ENCODE peak calls at places on chromosomes 5 and 9, in ten cellular contexts. One of them, this sample, is unnamed.

GRCh38 chr9:132978451-132979087 is at the start of gene GFI1B:
- DNase-seq in cardiac muscle cell: no peak
- DNase-seq in tibial nerve: no peak
- DNase-seq in left lung: no peak
- DNase-seq in tibial artery: no peak
- DNase-seq in neural progenitor cell: no peak
- DNase-seq in AG04450: no peak
- DNase-seq in prostate gland: no peak
- DNase-seq in CD8-positive, alpha-beta T cell: no peak
- DNase-seq in transverse colon: no peak
- DNase-seq in this sample: no peak

GRCh38 chr5:132500931-132501628 is 10.5 kb upstream of the IRF1 start:
- DNase-seq in transverse colon: peak
- DNase-seq in prostate gland: peak
- DNase-seq in tibial nerve: no peak
- DNase-seq in left lung: peak
- DNase-seq in CD8-positive, alpha-beta T cell: peak
- DNase-seq in neural progenitor cell: peak
- DNase-seq in tibial artery: no peak
- DNase-seq in cardiac muscle cell: peak
- DNase-seq in AG04450: no peak
- DNase-seq in this sample: no peak

GRCh38 chr9:37104183-37104889 is 16.0 kb upstream of the ZCCHC7 start:
- DNase-seq in tibial artery: no peak
- DNase-seq in CD8-positive, alpha-beta T cell: no peak
- DNase-seq in tibial nerve: no peak
- DNase-seq in left lung: no peak
- DNase-seq in prostate gland: no peak
- DNase-seq in cardiac muscle cell: peak
- DNase-seq in AG04450: peak
- DNase-seq in transverse colon: no peak
- DNase-seq in neural progenitor cell: no peak
- DNase-seq in this sample: peak

GRCh38 chr9:97109194-97109811 is 70.4 kb upstream of the CTSV start:
- DNase-seq in tibial artery: no peak
- DNase-seq in neural progenitor cell: peak
- DNase-seq in AG04450: no peak
- DNase-seq in tibial nerve: no peak
- DNase-seq in prostate gland: peak
- DNase-seq in cardiac muscle cell: peak
- DNase-seq in transverse colon: peak
- DNase-seq in left lung: no peak
- DNase-seq in CD8-positive, alpha-beta T cell: no peak
- DNase-seq in this sample: peak

GRCh38 chr9:94913550-94913949 is 187.1 kb downstream of the AOPEP start:
- DNase-seq in cardiac muscle cell: no peak
- DNase-seq in CD8-positive, alpha-beta T cell: no peak
- DNase-seq in prostate gland: no peak
- DNase-seq in tibial artery: no peak
- DNase-seq in neural progenitor cell: peak
- DNase-seq in tibial nerve: no peak
- DNase-seq in AG04450: no peak
- DNase-seq in left lung: no peak
- DNase-seq in transverse colon: no peak
- DNase-seq in this sample: no peak

GRCh38 chr5:43034591-43034968 is 5.5 kb downstream of the ANXA2R start:
- DNase-seq in transverse colon: no peak
- DNase-seq in CD8-positive, alpha-beta T cell: no peak
- DNase-seq in neural progenitor cell: peak
- DNase-seq in left lung: no peak
- DNase-seq in tibial artery: no peak
- DNase-seq in prostate gland: no peak
- DNase-seq in cardiac muscle cell: peak
- DNase-seq in tibial nerve: no peak
- DNase-seq in AG04450: no peak
- DNase-seq in this sample: no peak

GRCh38 chr5:14510156-14510734 is 71.3 kb upstream of the OTULINL start:
- DNase-seq in transverse colon: no peak
- DNase-seq in neural progenitor cell: no peak
- DNase-seq in cardiac muscle cell: no peak
- DNase-seq in prostate gland: peak
- DNase-seq in tibial artery: no peak
- DNase-seq in tibial nerve: no peak
- DNase-seq in CD8-positive, alpha-beta T cell: no peak
- DNase-seq in AG04450: no peak
- DNase-seq in left lung: no peak
- DNase-seq in this sample: no peak

GRCh38 chr5:39015743-39016586 is 58.2 kb downstream of the RICTOR start:
- DNase-seq in AG04450: peak
- DNase-seq in neural progenitor cell: no peak
- DNase-seq in prostate gland: no peak
- DNase-seq in CD8-positive, alpha-beta T cell: no peak
- DNase-seq in transverse colon: no peak
- DNase-seq in left lung: no peak
- DNase-seq in tibial artery: no peak
- DNase-seq in tibial nerve: no peak
- DNase-seq in cardiac muscle cell: peak
- DNase-seq in this sample: no peak

GRCh38 chr9:35490155-35490909 is 421 bp downstream of the RUSC2 start:
- DNase-seq in AG04450: no peak
- DNase-seq in neural progenitor cell: peak
- DNase-seq in CD8-positive, alpha-beta T cell: no peak
- DNase-seq in prostate gland: peak
- DNase-seq in left lung: peak
- DNase-seq in tibial nerve: no peak
- DNase-seq in tibial artery: peak
- DNase-seq in transverse colon: peak
- DNase-seq in cardiac muscle cell: no peak
- DNase-seq in this sample: no peak

GRCh38 chr9:34501889-34502425 is 20.8 kb downstream of the ENHO start:
- DNase-seq in CD8-positive, alpha-beta T cell: no peak
- DNase-seq in prostate gland: peak
- DNase-seq in transverse colon: peak
- DNase-seq in AG04450: no peak
- DNase-seq in tibial nerve: peak
- DNase-seq in neural progenitor cell: peak
- DNase-seq in left lung: peak
- DNase-seq in tibial artery: peak
- DNase-seq in cardiac muscle cell: peak
- DNase-seq in this sample: no peak

GRCh38 chr5:139121120-139121519 is 77.0 kb downstream of the SIL1 start:
- DNase-seq in prostate gland: no peak
- DNase-seq in AG04450: no peak
- DNase-seq in left lung: no peak
- DNase-seq in transverse colon: no peak
- DNase-seq in cardiac muscle cell: no peak
- DNase-seq in neural progenitor cell: no peak
- DNase-seq in tibial artery: no peak
- DNase-seq in CD8-positive, alpha-beta T cell: no peak
- DNase-seq in tibial nerve: no peak
- DNase-seq in this sample: no peak

GRCh38 chr5:133381571-133382365 is 230.6 kb downstream of the FSTL4 start:
- DNase-seq in AG04450: no peak
- DNase-seq in prostate gland: no peak
- DNase-seq in cardiac muscle cell: no peak
- DNase-seq in tibial artery: no peak
- DNase-seq in neural progenitor cell: no peak
- DNase-seq in tibial nerve: no peak
- DNase-seq in left lung: no peak
- DNase-seq in CD8-positive, alpha-beta T cell: no peak
- DNase-seq in transverse colon: no peak
- DNase-seq in this sample: no peak

GRCh38 chr9:81557452-81557956 is 131.8 kb downstream of the TLE1 start:
- DNase-seq in transverse colon: no peak
- DNase-seq in left lung: no peak
- DNase-seq in AG04450: no peak
- DNase-seq in neural progenitor cell: no peak
- DNase-seq in tibial nerve: no peak
- DNase-seq in tibial artery: no peak
- DNase-seq in cardiac muscle cell: peak
- DNase-seq in CD8-positive, alpha-beta T cell: no peak
- DNase-seq in prostate gland: no peak
- DNase-seq in this sample: no peak

GRCh38 chr9:124293712-124294504 is 36.2 kb downstream of the NEK6 start:
- DNase-seq in left lung: no peak
- DNase-seq in neural progenitor cell: no peak
- DNase-seq in CD8-positive, alpha-beta T cell: no peak
- DNase-seq in tibial nerve: no peak
- DNase-seq in transverse colon: no peak
- DNase-seq in tibial artery: no peak
- DNase-seq in AG04450: no peak
- DNase-seq in cardiac muscle cell: no peak
- DNase-seq in prostate gland: no peak
- DNase-seq in this sample: no peak

GRCh38 chr9:127423934-127424668 is at the start of gene ZNF79:
- DNase-seq in AG04450: peak
- DNase-seq in cardiac muscle cell: peak
- DNase-seq in tibial nerve: peak
- DNase-seq in tibial artery: peak
- DNase-seq in transverse colon: peak
- DNase-seq in prostate gland: peak
- DNase-seq in neural progenitor cell: peak
- DNase-seq in left lung: peak
- DNase-seq in CD8-positive, alpha-beta T cell: peak
- DNase-seq in this sample: peak
- H3K27ac ChIP-seq in AG04450: peak
- H3K27ac ChIP-seq in cardiac muscle cell: peak
- H3K27ac ChIP-seq in tibial nerve: peak
- H3K27ac ChIP-seq in tibial artery: peak
- H3K27ac ChIP-seq in transverse colon: peak
- H3K27ac ChIP-seq in prostate gland: peak
- H3K27ac ChIP-seq in neural progenitor cell: peak
- H3K27ac ChIP-seq in left lung: peak
- H3K27ac ChIP-seq in CD8-positive, alpha-beta T cell: peak
- H3K27ac ChIP-seq in this sample: peak

GRCh38 chr9:18672706-18673105 is 198.8 kb downstream of the ADAMTSL1 start:
- DNase-seq in tibial nerve: no peak
- DNase-seq in left lung: no peak
- DNase-seq in CD8-positive, alpha-beta T cell: no peak
- DNase-seq in tibial artery: no peak
- DNase-seq in cardiac muscle cell: no peak
- DNase-seq in transverse colon: no peak
- DNase-seq in AG04450: no peak
- DNase-seq in neural progenitor cell: no peak
- DNase-seq in prostate gland: no peak
- DNase-seq in this sample: no peak
- H3K27ac ChIP-seq in tibial nerve: no peak
- H3K27ac ChIP-seq in left lung: no peak
- H3K27ac ChIP-seq in CD8-positive, alpha-beta T cell: no peak
- H3K27ac ChIP-seq in tibial artery: no peak
- H3K27ac ChIP-seq in cardiac muscle cell: no peak
- H3K27ac ChIP-seq in transverse colon: peak
- H3K27ac ChIP-seq in AG04450: no peak
- H3K27ac ChIP-seq in neural progenitor cell: no peak
- H3K27ac ChIP-seq in prostate gland: no peak
- H3K27ac ChIP-seq in this sample: no peak

GRCh38 chr9:89023788-89024187 is 32.5 kb downstream of the S1PR3 start:
- DNase-seq in prostate gland: no peak
- DNase-seq in tibial nerve: no peak
- DNase-seq in neural progenitor cell: no peak
- DNase-seq in transverse colon: no peak
- DNase-seq in tibial artery: no peak
- DNase-seq in cardiac muscle cell: peak
- DNase-seq in CD8-positive, alpha-beta T cell: no peak
- DNase-seq in AG04450: no peak
- DNase-seq in left lung: no peak
- DNase-seq in this sample: no peak

GRCh38 chr9:89020754-89021153 is 29.5 kb downstream of the S1PR3 start:
- DNase-seq in transverse colon: no peak
- DNase-seq in left lung: no peak
- DNase-seq in cardiac muscle cell: no peak
- DNase-seq in AG04450: no peak
- DNase-seq in CD8-positive, alpha-beta T cell: no peak
- DNase-seq in neural progenitor cell: no peak
- DNase-seq in prostate gland: no peak
- DNase-seq in tibial artery: no peak
- DNase-seq in tibial nerve: no peak
- DNase-seq in this sample: no peak

GRCh38 chr9:89022071-89022721 is 30.9 kb downstream of the S1PR3 start:
- DNase-seq in cardiac muscle cell: peak
- DNase-seq in tibial artery: no peak
- DNase-seq in neural progenitor cell: no peak
- DNase-seq in transverse colon: no peak
- DNase-seq in tibial nerve: no peak
- DNase-seq in AG04450: no peak
- DNase-seq in left lung: peak
- DNase-seq in CD8-positive, alpha-beta T cell: no peak
- DNase-seq in prostate gland: peak
- DNase-seq in this sample: peak

GRCh38 chr9:89022902-89023301 is 31.6 kb downstream of the S1PR3 start:
- DNase-seq in neural progenitor cell: no peak
- DNase-seq in transverse colon: no peak
- DNase-seq in tibial artery: peak
- DNase-seq in tibial nerve: no peak
- DNase-seq in AG04450: no peak
- DNase-seq in CD8-positive, alpha-beta T cell: no peak
- DNase-seq in cardiac muscle cell: peak
- DNase-seq in left lung: peak
- DNase-seq in prostate gland: no peak
- DNase-seq in this sample: no peak

GRCh38 chr9:89021154-89021803 is 30.0 kb downstream of the S1PR3 start:
- DNase-seq in tibial artery: peak
- DNase-seq in tibial nerve: peak
- DNase-seq in cardiac muscle cell: peak
- DNase-seq in AG04450: peak
- DNase-seq in neural progenitor cell: no peak
- DNase-seq in CD8-positive, alpha-beta T cell: no peak
- DNase-seq in prostate gland: no peak
- DNase-seq in left lung: peak
- DNase-seq in transverse colon: no peak
- DNase-seq in this sample: peak
- H3K27ac ChIP-seq in tibial artery: peak
- H3K27ac ChIP-seq in tibial nerve: peak
- H3K27ac ChIP-seq in cardiac muscle cell: peak
- H3K27ac ChIP-seq in AG04450: peak
- H3K27ac ChIP-seq in neural progenitor cell: no peak
- H3K27ac ChIP-seq in CD8-positive, alpha-beta T cell: no peak
- H3K27ac ChIP-seq in prostate gland: peak
- H3K27ac ChIP-seq in left lung: peak
- H3K27ac ChIP-seq in transverse colon: peak
- H3K27ac ChIP-seq in this sample: peak

DNA sequence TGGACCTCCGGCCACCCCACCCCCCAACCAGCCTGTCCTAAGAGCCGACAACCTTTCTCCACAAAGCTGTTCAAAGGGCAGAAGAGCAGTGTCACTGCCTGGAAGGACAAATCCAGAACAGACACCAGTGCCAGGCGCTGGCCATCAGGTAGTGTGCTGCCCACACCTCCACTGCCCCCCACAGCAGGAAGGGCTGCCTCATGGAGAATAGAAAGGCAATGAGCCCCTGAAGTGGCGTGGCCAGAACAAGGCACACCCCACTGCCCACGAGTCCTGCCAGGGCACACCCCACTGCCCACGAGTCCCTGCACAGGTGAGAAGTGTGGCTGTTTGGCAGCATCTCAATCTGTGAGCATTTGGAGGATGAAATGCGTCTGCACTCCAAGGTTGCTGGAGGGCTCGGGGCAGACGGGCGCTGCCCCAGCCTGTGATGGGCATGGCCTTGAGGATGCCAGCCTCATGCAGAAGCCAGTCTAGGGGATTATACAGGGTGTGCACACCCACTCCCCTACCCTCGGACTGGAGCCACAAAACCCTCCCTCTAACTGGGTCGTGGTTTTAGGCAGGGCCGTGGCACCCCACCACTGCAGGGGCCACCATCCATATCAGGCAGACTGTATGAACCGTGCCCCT is 2.3 kb upstream of the SLC9A3 start:
- DNase-seq in transverse colon: no peak
- DNase-seq in CD8-positive, alpha-beta T cell: no peak
- DNase-seq in AG04450: no peak
- DNase-seq in left lung: no peak
- DNase-seq in tibial nerve: no peak
- DNase-seq in cardiac muscle cell: no peak
- DNase-seq in neural progenitor cell: no peak
- DNase-seq in prostate gland: no peak
- DNase-seq in tibial artery: no peak
- DNase-seq in this sample: no peak
- H3K27ac ChIP-seq in transverse colon: no peak
- H3K27ac ChIP-seq in CD8-positive, alpha-beta T cell: no peak
- H3K27ac ChIP-seq in AG04450: no peak
- H3K27ac ChIP-seq in left lung: no peak
- H3K27ac ChIP-seq in tibial nerve: no peak
- H3K27ac ChIP-seq in cardiac muscle cell: no peak
- H3K27ac ChIP-seq in neural progenitor cell: no peak
- H3K27ac ChIP-seq in prostate gland: no peak
- H3K27ac ChIP-seq in tibial artery: no peak
- H3K27ac ChIP-seq in this sample: no peak